ENCODE peak calls at places on chromosomes 5 and 9, in six cellular contexts. One of them, this sample, is unnamed.

GRCh38 chr5:150122536-150123481 is 32.8 kb downstream of the PDGFRB start:
- DNase-seq in HepG2: no peak
- DNase-seq in K562: no peak
- DNase-seq in GM12878: no peak
- DNase-seq in HCT116: no peak
- DNase-seq in H1: no peak
- DNase-seq in this sample: no peak

GRCh38 chr5:117131876-117132275 is 557.3 kb upstream of the SEMA6A start:
- DNase-seq in HepG2: no peak
- DNase-seq in HCT116: no peak
- DNase-seq in GM12878: no peak
- DNase-seq in K562: no peak
- DNase-seq in H1: no peak
- DNase-seq in this sample: no peak

GRCh38 chr5:26761040-26761439 is 277.3 kb downstream of the CDH9 start:
- DNase-seq in H1: no peak
- DNase-seq in HCT116: no peak
- DNase-seq in K562: no peak
- DNase-seq in HepG2: no peak
- DNase-seq in GM12878: no peak
- DNase-seq in this sample: no peak

GRCh38 chr5:129631946-129632345 is 115.9 kb upstream of the MINAR2 start:
- DNase-seq in GM12878: no peak
- DNase-seq in HepG2: no peak
- DNase-seq in K562: no peak
- DNase-seq in HCT116: no peak
- DNase-seq in H1: no peak
- DNase-seq in this sample: no peak

GRCh38 chr5:31598640-31599611 is 40.0 kb upstream of the PDZD2 start:
- DNase-seq in GM12878: no peak
- DNase-seq in H1: no peak
- DNase-seq in HCT116: no peak
- DNase-seq in K562: no peak
- DNase-seq in HepG2: no peak
- DNase-seq in this sample: no peak

GRCh38 chr9:81522721-81523551 is 166.4 kb downstream of the TLE1 start:
- DNase-seq in HCT116: peak
- DNase-seq in H1: no peak
- DNase-seq in GM12878: no peak
- DNase-seq in K562: no peak
- DNase-seq in HepG2: peak
- DNase-seq in this sample: peak

GRCh38 chr5:86964889-86965288 is 302.8 kb upstream of the RASA1 start:
- DNase-seq in HepG2: no peak
- DNase-seq in GM12878: no peak
- DNase-seq in HCT116: no peak
- DNase-seq in H1: no peak
- DNase-seq in K562: no peak
- DNase-seq in this sample: no peak

GRCh38 chr9:137478613-137479314 is 19.6 kb upstream of the NSMF start:
- DNase-seq in HCT116: no peak
- DNase-seq in K562: no peak
- DNase-seq in H1: no peak
- DNase-seq in HepG2: no peak
- DNase-seq in GM12878: no peak
- DNase-seq in this sample: peak

GRCh38 chr5:95835682-95836405 is 13.3 kb upstream of the GLRX start:
- DNase-seq in HCT116: no peak
- DNase-seq in HepG2: no peak
- DNase-seq in H1: no peak
- DNase-seq in K562: no peak
- DNase-seq in GM12878: no peak
- DNase-seq in this sample: no peak

GRCh38 chr5:143889986-143890385 is 78.0 kb downstream of the HMHB1 start:
- DNase-seq in HepG2: no peak
- DNase-seq in GM12878: no peak
- DNase-seq in K562: no peak
- DNase-seq in HCT116: no peak
- DNase-seq in H1: no peak
- DNase-seq in this sample: no peak

GRCh38 chr5:120465281-120465961 is 1.3 kb downstream of the PRR16 start:
- DNase-seq in K562: peak
- DNase-seq in GM12878: no peak
- DNase-seq in HepG2: no peak
- DNase-seq in H1: peak
- DNase-seq in HCT116: no peak
- DNase-seq in this sample: peak

GRCh38 chr5:180704362-180704761 is 35.5 kb downstream of the OR2Y1 start:
- DNase-seq in K562: peak
- DNase-seq in HepG2: peak
- DNase-seq in GM12878: no peak
- DNase-seq in HCT116: peak
- DNase-seq in H1: no peak
- DNase-seq in this sample: no peak

GRCh38 chr5:39668980-39669379 is 244.2 kb upstream of the DAB2 start:
- DNase-seq in K562: peak
- DNase-seq in GM12878: no peak
- DNase-seq in HepG2: no peak
- DNase-seq in H1: no peak
- DNase-seq in HCT116: no peak
- DNase-seq in this sample: peak

GRCh38 chr5:5246736-5247135 is 106.6 kb downstream of the ADAMTS16 start:
- DNase-seq in HCT116: no peak
- DNase-seq in GM12878: no peak
- DNase-seq in H1: no peak
- DNase-seq in HepG2: no peak
- DNase-seq in K562: no peak
- DNase-seq in this sample: no peak

GRCh38 chr9:36788534-36788933 is 215.8 kb downstream of the MELK start:
- DNase-seq in HCT116: peak
- DNase-seq in GM12878: no peak
- DNase-seq in HepG2: no peak
- DNase-seq in H1: peak
- DNase-seq in K562: peak
- DNase-seq in this sample: no peak

GRCh38 chr9:120433701-120434100 is 146.3 kb downstream of the CDK5RAP2 start:
- DNase-seq in HCT116: no peak
- DNase-seq in H1: no peak
- DNase-seq in GM12878: no peak
- DNase-seq in HepG2: no peak
- DNase-seq in K562: no peak
- DNase-seq in this sample: no peak
- H3K4me2 ChIP-seq in HCT116: no peak
- H3K4me2 ChIP-seq in H1: no peak
- H3K4me2 ChIP-seq in GM12878: no peak
- H3K4me2 ChIP-seq in HepG2: no peak
- H3K4me2 ChIP-seq in K562: no peak
- H3K4me2 ChIP-seq in this sample: no peak

GRCh38 chr5:32708949-32709348 is 2.2 kb upstream of the NPR3 start:
- DNase-seq in K562: no peak
- DNase-seq in HepG2: no peak
- DNase-seq in HCT116: no peak
- DNase-seq in GM12878: no peak
- DNase-seq in H1: peak
- DNase-seq in this sample: peak

GRCh38 chr5:32709789-32710334 is 1.3 kb upstream of the NPR3 start:
- DNase-seq in HCT116: peak
- DNase-seq in HepG2: peak
- DNase-seq in K562: peak
- DNase-seq in H1: peak
- DNase-seq in GM12878: no peak
- DNase-seq in this sample: peak

GRCh38 chr5:32710335-32710858 is 724 bp upstream of the NPR3 start:
- DNase-seq in K562: no peak
- DNase-seq in HCT116: no peak
- DNase-seq in H1: peak
- DNase-seq in HepG2: no peak
- DNase-seq in GM12878: no peak
- DNase-seq in this sample: peak

GRCh38 chr5:32703957-32704356 is 7.2 kb upstream of the NPR3 start:
- DNase-seq in H1: no peak
- DNase-seq in HepG2: no peak
- DNase-seq in GM12878: no peak
- DNase-seq in K562: no peak
- DNase-seq in HCT116: no peak
- DNase-seq in this sample: no peak

GRCh38 chr5:32707394-32707997 is 3.6 kb upstream of the NPR3 start:
- DNase-seq in HCT116: peak
- DNase-seq in H1: no peak
- DNase-seq in HepG2: peak
- DNase-seq in GM12878: no peak
- DNase-seq in K562: no peak
- DNase-seq in this sample: peak
- TF ChIP-seq JUND in HCT116: no peak
- TF ChIP-seq JUND in H1: no peak
- TF ChIP-seq JUND in HepG2: no peak
- TF ChIP-seq JUND in GM12878: no peak
- TF ChIP-seq JUND in K562: no peak
- TF ChIP-seq JUND in this sample: no peak

GRCh38 chr5:14204785-14205321 is 61.7 kb downstream of the TRIO start:
- DNase-seq in HepG2: peak
- DNase-seq in H1: no peak
- DNase-seq in GM12878: no peak
- DNase-seq in K562: no peak
- DNase-seq in HCT116: no peak
- DNase-seq in this sample: no peak

GRCh38 chr5:14201325-14202061 is 58.4 kb downstream of the TRIO start:
- DNase-seq in HepG2: no peak
- DNase-seq in H1: no peak
- DNase-seq in K562: no peak
- DNase-seq in GM12878: no peak
- DNase-seq in HCT116: no peak
- DNase-seq in this sample: no peak

GRCh38 chr5:14200312-14200990 is 57.3 kb downstream of the TRIO start:
- DNase-seq in HCT116: no peak
- DNase-seq in K562: no peak
- DNase-seq in HepG2: no peak
- DNase-seq in H1: no peak
- DNase-seq in GM12878: no peak
- DNase-seq in this sample: no peak

GRCh38 chr5:14204011-14204670 is 61.0 kb downstream of the TRIO start:
- DNase-seq in H1: no peak
- DNase-seq in HepG2: no peak
- DNase-seq in HCT116: no peak
- DNase-seq in K562: no peak
- DNase-seq in GM12878: no peak
- DNase-seq in this sample: no peak

GRCh38 chr5:14202462-14202861 is 59.3 kb downstream of the TRIO start:
- DNase-seq in HepG2: no peak
- DNase-seq in H1: no peak
- DNase-seq in GM12878: no peak
- DNase-seq in K562: no peak
- DNase-seq in HCT116: no peak
- DNase-seq in this sample: no peak
- H3K4me2 ChIP-seq in HepG2: no peak
- H3K4me2 ChIP-seq in H1: no peak
- H3K4me2 ChIP-seq in GM12878: peak
- H3K4me2 ChIP-seq in K562: no peak
- H3K4me2 ChIP-seq in HCT116: no peak
- H3K4me2 ChIP-seq in this sample: no peak

GRCh38 chr5:54309751-54310432 is 481 bp downstream of the ARL15 start:
- DNase-seq in K562: no peak
- DNase-seq in H1: no peak
- DNase-seq in HCT116: no peak
- DNase-seq in HepG2: no peak
- DNase-seq in GM12878: no peak
- DNase-seq in this sample: no peak

GRCh38 chr5:54311178-54311811 is 922 bp upstream of the ARL15 start:
- DNase-seq in H1: no peak
- DNase-seq in GM12878: no peak
- DNase-seq in HepG2: no peak
- DNase-seq in K562: no peak
- DNase-seq in HCT116: no peak
- DNase-seq in this sample: peak

GRCh38 chr5:54307583-54307982 is 2.8 kb downstream of the ARL15 start:
- DNase-seq in K562: no peak
- DNase-seq in GM12878: no peak
- DNase-seq in H1: no peak
- DNase-seq in HepG2: peak
- DNase-seq in HCT116: no peak
- DNase-seq in this sample: no peak

GRCh38 chr5:54310433-54311177 is at the start of gene ARL15:
- DNase-seq in H1: peak
- DNase-seq in HepG2: peak
- DNase-seq in GM12878: peak
- DNase-seq in K562: peak
- DNase-seq in HCT116: peak
- DNase-seq in this sample: peak

GRCh38 chr5:54309237-54309636 is 1.1 kb downstream of the ARL15 start:
- DNase-seq in K562: no peak
- DNase-seq in HCT116: no peak
- DNase-seq in H1: no peak
- DNase-seq in GM12878: no peak
- DNase-seq in HepG2: no peak
- DNase-seq in this sample: peak
- TF ChIP-seq JUND in K562: no peak
- TF ChIP-seq JUND in HCT116: no peak
- TF ChIP-seq JUND in H1: no peak
- TF ChIP-seq JUND in GM12878: no peak
- TF ChIP-seq JUND in HepG2: no peak
- TF ChIP-seq JUND in this sample: no peak

GRCh38 chr5:83277953-83278352 is 193.6 kb upstream of the VCAN start:
- DNase-seq in HepG2: no peak
- DNase-seq in H1: no peak
- DNase-seq in HCT116: no peak
- DNase-seq in K562: no peak
- DNase-seq in GM12878: no peak
- DNase-seq in this sample: no peak

GRCh38 chr5:83277154-83277553 is 194.4 kb upstream of the VCAN start:
- DNase-seq in HCT116: no peak
- DNase-seq in GM12878: no peak
- DNase-seq in K562: no peak
- DNase-seq in HepG2: no peak
- DNase-seq in H1: no peak
- DNase-seq in this sample: no peak

GRCh38 chr5:83285661-83286398 is 185.7 kb upstream of the VCAN start:
- DNase-seq in GM12878: no peak
- DNase-seq in H1: no peak
- DNase-seq in HepG2: no peak
- DNase-seq in HCT116: no peak
- DNase-seq in K562: no peak
- DNase-seq in this sample: no peak

DNA sequence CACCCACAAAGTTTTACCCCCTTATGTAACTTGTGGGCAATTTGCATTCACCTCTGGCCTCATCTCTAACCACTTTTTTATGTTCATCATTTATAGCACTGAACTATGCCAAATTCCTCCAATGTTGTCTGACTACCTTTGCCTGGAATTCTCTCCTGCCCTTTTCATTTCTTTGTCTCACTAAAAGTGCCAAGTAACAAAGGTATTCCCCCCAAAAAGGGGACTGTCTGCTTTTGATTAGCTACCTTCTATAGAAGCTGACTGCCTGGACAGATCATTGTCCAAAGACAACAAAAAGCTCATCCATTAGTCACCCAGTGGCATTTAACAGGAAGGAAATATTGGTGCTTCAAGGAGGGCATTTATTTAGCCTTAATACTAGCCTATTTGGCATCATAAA is 189.9 kb upstream of the VCAN start:
- DNase-seq in HepG2: no peak
- DNase-seq in GM12878: no peak
- DNase-seq in K562: no peak
- DNase-seq in HCT116: peak
- DNase-seq in H1: no peak
- DNase-seq in this sample: no peak
- H3K4me2 ChIP-seq in HepG2: no peak
- H3K4me2 ChIP-seq in GM12878: no peak
- H3K4me2 ChIP-seq in K562: no peak
- H3K4me2 ChIP-seq in HCT116: peak
- H3K4me2 ChIP-seq in H1: no peak
- H3K4me2 ChIP-seq in this sample: peak

GRCh38 chr5:133323464-133323863 is 271.7 kb downstream of the HSPA4 start:
- DNase-seq in K562: no peak
- DNase-seq in HepG2: no peak
- DNase-seq in HCT116: no peak
- DNase-seq in H1: no peak
- DNase-seq in GM12878: no peak
- DNase-seq in this sample: no peak
- TF ChIP-seq JUND in K562: no peak
- TF ChIP-seq JUND in HepG2: no peak
- TF ChIP-seq JUND in HCT116: no peak
- TF ChIP-seq JUND in H1: no peak
- TF ChIP-seq JUND in GM12878: no peak
- TF ChIP-seq JUND in this sample: no peak